ENCODE peak calls at places on chromosomes 2 and 18, in five cellular contexts. One of them, this sample, is unnamed.

GRCh38 chr2:160695402-160696060 is 201.9 kb upstream of the RBMS1 start:
- DNase-seq in glutamatergic neuron: no peak
- DNase-seq in fibroblast of mammary gland: peak; percentile 70
- DNase-seq in neural crest cell: no peak
- DNase-seq in endothelial cell: no peak
- DNase-seq in this sample: no peak

GRCh38 chr2:182324665-182325064 is 102.2 kb downstream of the PDE1A start:
- DNase-seq in glutamatergic neuron: no peak
- DNase-seq in fibroblast of mammary gland: peak; percentile 79
- DNase-seq in neural crest cell: no peak
- DNase-seq in endothelial cell: no peak
- DNase-seq in this sample: no peak

GRCh38 chr2:59969161-59969560 is 584.3 kb downstream of the BCL11A start:
- DNase-seq in glutamatergic neuron: no peak
- DNase-seq in fibroblast of mammary gland: no peak
- DNase-seq in neural crest cell: no peak
- DNase-seq in endothelial cell: no peak
- DNase-seq in this sample: no peak

GRCh38 chr2:7379799-7380198 is 462.6 kb downstream of the RNF144A start:
- DNase-seq in glutamatergic neuron: no peak
- DNase-seq in fibroblast of mammary gland: no peak
- DNase-seq in neural crest cell: no peak
- DNase-seq in endothelial cell: no peak
- DNase-seq in this sample: no peak

GRCh38 chr2:212892193-212892592 is 259.2 kb downstream of the IKZF2 start:
- DNase-seq in glutamatergic neuron: no peak
- DNase-seq in fibroblast of mammary gland: peak; percentile 70
- DNase-seq in neural crest cell: no peak
- DNase-seq in endothelial cell: peak; percentile 28
- DNase-seq in this sample: no peak

GRCh38 chr2:151823651-151824050 is 4.6 kb downstream of the ARL5A start:
- DNase-seq in glutamatergic neuron: peak; percentile 17
- DNase-seq in fibroblast of mammary gland: no peak
- DNase-seq in neural crest cell: no peak
- DNase-seq in endothelial cell: no peak
- DNase-seq in this sample: no peak

GRCh38 chr2:180653481-180653880 is 326.9 kb upstream of the UBE2E3 start:
- DNase-seq in glutamatergic neuron: no peak
- DNase-seq in fibroblast of mammary gland: no peak
- DNase-seq in neural crest cell: no peak
- DNase-seq in endothelial cell: no peak
- DNase-seq in this sample: no peak

GRCh38 chr2:226439337-226439736 is 360.3 kb downstream of the IRS1 start:
- DNase-seq in glutamatergic neuron: no peak
- DNase-seq in fibroblast of mammary gland: no peak
- DNase-seq in neural crest cell: no peak
- DNase-seq in endothelial cell: no peak
- DNase-seq in this sample: no peak

GRCh38 chr2:138671566-138671965 is 108.6 kb downstream of the NXPH2 start:
- DNase-seq in glutamatergic neuron: no peak
- DNase-seq in fibroblast of mammary gland: no peak
- DNase-seq in neural crest cell: no peak
- DNase-seq in endothelial cell: no peak
- DNase-seq in this sample: no peak

GRCh38 chr2:154978244-154978643 is 279.7 kb downstream of the KCNJ3 start:
- DNase-seq in glutamatergic neuron: no peak
- DNase-seq in fibroblast of mammary gland: no peak
- DNase-seq in neural crest cell: no peak
- DNase-seq in endothelial cell: no peak
- DNase-seq in this sample: no peak

GRCh38 chr2:158034198-158034831 is 67.4 kb upstream of the UPP2 start:
- DNase-seq in glutamatergic neuron: peak; percentile 19
- DNase-seq in fibroblast of mammary gland: peak; percentile 69
- DNase-seq in neural crest cell: peak; percentile 31
- DNase-seq in endothelial cell: peak; percentile 62
- DNase-seq in this sample: no peak

GRCh38 chr2:147628971-147629421 is 215.8 kb upstream of the ACVR2A start:
- DNase-seq in glutamatergic neuron: no peak
- DNase-seq in fibroblast of mammary gland: peak; percentile 9
- DNase-seq in neural crest cell: no peak
- DNase-seq in endothelial cell: no peak
- DNase-seq in this sample: no peak

GRCh38 chr2:171602352-171602751 is 80.1 kb downstream of the CYBRD1 start:
- DNase-seq in glutamatergic neuron: no peak
- DNase-seq in fibroblast of mammary gland: no peak
- DNase-seq in neural crest cell: no peak
- DNase-seq in endothelial cell: no peak
- DNase-seq in this sample: no peak

GRCh38 chr2:65281626-65282351 is 54.2 kb downstream of the ACTR2 start:
- DNase-seq in glutamatergic neuron: no peak
- DNase-seq in fibroblast of mammary gland: peak; percentile 44
- DNase-seq in neural crest cell: no peak
- DNase-seq in endothelial cell: no peak
- DNase-seq in this sample: no peak

GRCh38 chr2:150878347-150878746 is 383.3 kb downstream of the RBM43 start:
- DNase-seq in glutamatergic neuron: no peak
- DNase-seq in fibroblast of mammary gland: peak; percentile 88
- DNase-seq in neural crest cell: no peak
- DNase-seq in endothelial cell: no peak
- DNase-seq in this sample: no peak

GRCh38 chr18:49007663-49008062 is 56.9 kb upstream of the SMAD7 start:
- DNase-seq in glutamatergic neuron: no peak
- DNase-seq in fibroblast of mammary gland: no peak
- DNase-seq in neural crest cell: no peak
- DNase-seq in endothelial cell: no peak
- DNase-seq in this sample: no peak

GRCh38 chr18:58997811-58998337 is 133.2 kb downstream of the ZNF532 start:
- DNase-seq in glutamatergic neuron: no peak
- DNase-seq in fibroblast of mammary gland: peak; percentile 95
- DNase-seq in neural crest cell: no peak
- DNase-seq in endothelial cell: no peak
- DNase-seq in this sample: no peak

GRCh38 chr2:86335865-86336321 is 1.5 kb downstream of the REEP1 start:
- DNase-seq in glutamatergic neuron: peak; percentile 62
- DNase-seq in fibroblast of mammary gland: no peak
- DNase-seq in neural crest cell: no peak
- DNase-seq in endothelial cell: no peak
- DNase-seq in this sample: no peak

GRCh38 chr2:136137982-136138381 is 20.0 kb upstream of the CXCR4 start:
- DNase-seq in glutamatergic neuron: no peak
- DNase-seq in fibroblast of mammary gland: no peak
- DNase-seq in neural crest cell: no peak
- DNase-seq in endothelial cell: no peak
- DNase-seq in this sample: no peak

GRCh38 chr2:176084629-176085119 is 912 bp upstream of the EVX2 start:
- DNase-seq in glutamatergic neuron: no peak
- DNase-seq in fibroblast of mammary gland: no peak
- DNase-seq in neural crest cell: no peak
- DNase-seq in endothelial cell: no peak
- DNase-seq in this sample: no peak

GRCh38 chr2:46171441-46171953 is 125.7 kb upstream of the EPAS1 start:
- DNase-seq in glutamatergic neuron: no peak
- DNase-seq in fibroblast of mammary gland: peak; percentile 95
- DNase-seq in neural crest cell: no peak
- DNase-seq in endothelial cell: no peak
- DNase-seq in this sample: no peak

GRCh38 chr2:33291278-33292013 is 185.0 kb upstream of the RASGRP3 start:
- DNase-seq in glutamatergic neuron: no peak
- DNase-seq in fibroblast of mammary gland: peak; percentile 84
- DNase-seq in neural crest cell: no peak
- DNase-seq in endothelial cell: no peak
- DNase-seq in this sample: no peak

GRCh38 chr2:230874456-230874855 is 9.7 kb downstream of the ITM2C start:
- DNase-seq in glutamatergic neuron: no peak
- DNase-seq in fibroblast of mammary gland: no peak
- DNase-seq in neural crest cell: no peak
- DNase-seq in endothelial cell: no peak
- DNase-seq in this sample: no peak

GRCh38 chr2:67986258-67986657 is 76.5 kb downstream of the C1D start:
- DNase-seq in glutamatergic neuron: no peak
- DNase-seq in fibroblast of mammary gland: no peak
- DNase-seq in neural crest cell: no peak
- DNase-seq in endothelial cell: no peak
- DNase-seq in this sample: no peak

GRCh38 chr2:18856766-18857165 is 267.4 kb upstream of the NT5C1B start:
- DNase-seq in glutamatergic neuron: no peak
- DNase-seq in fibroblast of mammary gland: peak; percentile 52
- DNase-seq in neural crest cell: no peak
- DNase-seq in endothelial cell: no peak
- DNase-seq in this sample: no peak

DNA sequence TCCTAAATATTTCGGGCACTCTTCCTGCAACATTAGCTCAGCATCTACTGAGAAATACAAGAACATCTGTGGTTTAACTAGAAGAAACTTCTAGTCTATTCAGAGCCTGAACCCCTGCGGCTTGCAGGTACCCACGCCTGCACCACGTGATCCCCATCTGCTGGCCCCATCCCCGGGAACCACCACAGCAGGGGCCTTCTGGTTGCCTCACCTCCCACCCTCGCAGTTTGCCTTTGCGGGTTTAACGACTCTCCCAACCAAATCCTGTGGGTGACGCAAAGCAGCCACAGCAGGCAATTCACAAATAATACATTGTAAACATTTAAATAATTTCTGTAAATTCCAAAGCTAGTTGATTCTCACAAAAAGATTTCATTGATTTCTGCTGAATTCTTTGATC is 90.2 kb upstream of the TMEM18 start:
- DNase-seq in glutamatergic neuron: no peak
- DNase-seq in fibroblast of mammary gland: no peak
- DNase-seq in neural crest cell: no peak
- DNase-seq in endothelial cell: no peak
- DNase-seq in this sample: no peak
- TF ChIP-seq CTCF in glutamatergic neuron: no peak
- TF ChIP-seq CTCF in fibroblast of mammary gland: no peak
- TF ChIP-seq CTCF in neural crest cell: no peak
- TF ChIP-seq CTCF in endothelial cell: no peak
- TF ChIP-seq CTCF in this sample: no peak

DNA sequence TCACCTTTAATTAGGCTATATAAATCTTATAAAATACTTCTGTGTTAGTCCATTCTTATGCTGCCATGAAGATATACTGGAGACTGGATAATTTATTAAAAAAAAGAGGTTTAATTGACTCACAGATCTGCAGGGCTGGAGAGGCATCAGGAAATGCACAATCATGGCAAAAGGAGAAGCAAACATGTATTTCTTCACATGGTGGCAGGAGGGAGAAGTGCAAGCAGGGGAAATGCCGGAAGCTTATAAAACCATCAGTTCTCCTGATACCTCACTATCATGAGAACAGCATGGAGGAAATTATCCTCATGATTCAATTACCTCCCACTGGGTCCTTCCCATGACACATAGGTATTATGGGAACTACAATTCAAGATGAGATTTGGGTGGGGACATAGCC is 504.4 kb downstream of the RIT2 start:
- DNase-seq in glutamatergic neuron: no peak
- DNase-seq in fibroblast of mammary gland: no peak
- DNase-seq in neural crest cell: no peak
- DNase-seq in endothelial cell: no peak
- DNase-seq in this sample: no peak
- TF ChIP-seq CTCF in glutamatergic neuron: no peak
- TF ChIP-seq CTCF in fibroblast of mammary gland: no peak
- TF ChIP-seq CTCF in neural crest cell: no peak
- TF ChIP-seq CTCF in endothelial cell: no peak
- TF ChIP-seq CTCF in this sample: no peak

GRCh38 chr18:34718610-34719009 is 8.5 kb downstream of the DTNA start:
- DNase-seq in glutamatergic neuron: no peak
- DNase-seq in fibroblast of mammary gland: peak; percentile 36
- DNase-seq in neural crest cell: no peak
- DNase-seq in endothelial cell: no peak
- DNase-seq in this sample: no peak

GRCh38 chr18:34720220-34720619 is 10.1 kb downstream of the DTNA start:
- DNase-seq in glutamatergic neuron: no peak
- DNase-seq in fibroblast of mammary gland: no peak
- DNase-seq in neural crest cell: no peak
- DNase-seq in endothelial cell: no peak
- DNase-seq in this sample: no peak

GRCh38 chr18:34726286-34727004 is 16.3 kb downstream of the DTNA start:
- DNase-seq in glutamatergic neuron: no peak
- DNase-seq in fibroblast of mammary gland: no peak
- DNase-seq in neural crest cell: no peak
- DNase-seq in endothelial cell: no peak
- DNase-seq in this sample: no peak

GRCh38 chr18:34723143-34723542 is 13.0 kb downstream of the DTNA start:
- DNase-seq in glutamatergic neuron: no peak
- DNase-seq in fibroblast of mammary gland: no peak
- DNase-seq in neural crest cell: no peak
- DNase-seq in endothelial cell: no peak
- DNase-seq in this sample: no peak
- TF ChIP-seq CTCF in glutamatergic neuron: no peak
- TF ChIP-seq CTCF in fibroblast of mammary gland: peak; percentile 9
- TF ChIP-seq CTCF in neural crest cell: no peak
- TF ChIP-seq CTCF in endothelial cell: no peak
- TF ChIP-seq CTCF in this sample: no peak

GRCh38 chr2:109398616-109399015 is 215.2 kb downstream of the SEPTIN10 start:
- DNase-seq in glutamatergic neuron: no peak
- DNase-seq in fibroblast of mammary gland: no peak
- DNase-seq in neural crest cell: no peak
- DNase-seq in endothelial cell: no peak
- DNase-seq in this sample: no peak

GRCh38 chr2:109399061-109399460 is 214.7 kb downstream of the SEPTIN10 start:
- DNase-seq in glutamatergic neuron: no peak
- DNase-seq in fibroblast of mammary gland: peak; percentile 40
- DNase-seq in neural crest cell: no peak
- DNase-seq in endothelial cell: no peak
- DNase-seq in this sample: no peak

GRCh38 chr2:109397883-109398282 is 215.9 kb downstream of the SEPTIN10 start:
- DNase-seq in glutamatergic neuron: peak; percentile 66
- DNase-seq in fibroblast of mammary gland: no peak
- DNase-seq in neural crest cell: no peak
- DNase-seq in endothelial cell: no peak
- DNase-seq in this sample: no peak

GRCh38 chr2:109395487-109396337 is 218.1 kb downstream of the SEPTIN10 start:
- DNase-seq in glutamatergic neuron: no peak
- DNase-seq in fibroblast of mammary gland: no peak
- DNase-seq in neural crest cell: no peak
- DNase-seq in endothelial cell: no peak
- DNase-seq in this sample: no peak

DNA sequence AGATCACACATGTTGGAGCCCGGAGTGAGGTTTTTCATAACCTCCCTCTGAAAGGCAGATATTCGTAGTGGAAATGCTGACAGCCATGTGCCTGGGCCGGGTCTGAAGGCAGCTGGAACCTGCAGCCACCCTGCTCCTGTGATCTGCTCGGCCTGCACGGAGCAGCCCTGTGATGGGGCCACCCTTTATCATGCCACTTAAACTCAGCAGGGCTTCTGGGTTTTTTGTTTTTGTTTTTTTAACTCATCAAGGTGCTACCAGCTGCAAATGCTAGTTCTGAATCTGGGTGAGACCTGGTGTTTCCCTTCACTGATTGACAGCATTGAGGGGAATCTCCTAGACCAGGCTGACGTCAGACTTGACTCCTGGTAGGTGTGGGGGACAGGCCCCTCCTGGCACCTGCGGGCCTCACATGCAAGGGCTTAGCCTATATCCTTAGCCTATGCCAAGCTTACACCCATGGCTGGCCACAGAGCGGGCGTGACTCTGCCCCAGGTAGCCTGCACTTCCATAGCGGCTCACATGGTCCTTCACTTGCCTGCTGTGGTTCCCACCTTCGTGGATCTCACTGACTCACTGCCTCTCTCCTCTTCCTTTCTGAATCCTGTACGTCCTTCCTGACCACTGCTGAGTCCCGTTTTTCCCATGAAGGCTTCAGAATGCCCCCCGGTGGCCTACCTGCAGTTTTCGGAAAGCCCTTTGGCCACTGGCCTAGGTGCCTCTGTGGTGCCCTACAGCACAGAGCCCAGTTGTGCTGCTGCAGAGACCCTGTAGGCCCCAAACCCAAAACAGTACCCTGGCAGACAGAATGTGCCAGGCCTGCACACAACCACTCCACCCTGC is 217.2 kb downstream of the SEPTIN10 start:
- DNase-seq in glutamatergic neuron: no peak
- DNase-seq in fibroblast of mammary gland: peak; percentile 19
- DNase-seq in neural crest cell: no peak
- DNase-seq in endothelial cell: peak; percentile 35
- DNase-seq in this sample: no peak
- TF ChIP-seq CTCF in glutamatergic neuron: no peak
- TF ChIP-seq CTCF in fibroblast of mammary gland: no peak
- TF ChIP-seq CTCF in neural crest cell: no peak
- TF ChIP-seq CTCF in endothelial cell: no peak
- TF ChIP-seq CTCF in this sample: no peak

This sample was measured in breast epithelium.